ENCODE peak calls at places on chromosomes 1 and 21, in four cellular contexts. One of them, this sample, is unnamed. For H3K4me1, H3K27me3 and H3K9me3, the result is how much of the 10 kb centered on the place peaks cover.

GRCh38 chr1:18045206-18045605 is 62.4 kb upstream of the IGSF21 start:
- DNase-seq in right lobe of liver: no peak
- DNase-seq in neural progenitor cell: no peak
- DNase-seq in colonic mucosa: no peak
- DNase-seq in this sample: no peak

GRCh38 chr1:114021665-114022099 is 42.4 kb downstream of the OLFML3 start:
- DNase-seq in right lobe of liver: no peak
- DNase-seq in neural progenitor cell: no peak
- DNase-seq in colonic mucosa: no peak
- DNase-seq in this sample: no peak

GRCh38 chr1:195664628-195665027 is 943.6 kb downstream of the KCNT2 start:
- DNase-seq in right lobe of liver: no peak
- DNase-seq in neural progenitor cell: no peak
- DNase-seq in colonic mucosa: no peak
- DNase-seq in this sample: no peak

GRCh38 chr1:152645146-152645545 is 18.0 kb upstream of the LCE2D start:
- DNase-seq in right lobe of liver: no peak
- DNase-seq in neural progenitor cell: no peak
- DNase-seq in colonic mucosa: no peak
- DNase-seq in this sample: no peak

GRCh38 chr21:36992671-36993070 is 13.8 kb upstream of the RIPPLY3 start:
- DNase-seq in right lobe of liver: no peak
- DNase-seq in neural progenitor cell: no peak
- DNase-seq in colonic mucosa: no peak
- DNase-seq in this sample: peak

GRCh38 chr1:24315391-24315790 is 3.8 kb upstream of the GRHL3 start:
- DNase-seq in right lobe of liver: no peak
- DNase-seq in neural progenitor cell: no peak
- DNase-seq in colonic mucosa: no peak
- DNase-seq in this sample: no peak

GRCh38 chr1:165423181-165423580 is 21.7 kb downstream of the RXRG start:
- DNase-seq in right lobe of liver: no peak
- DNase-seq in neural progenitor cell: no peak
- DNase-seq in colonic mucosa: no peak
- DNase-seq in this sample: no peak

GRCh38 chr21:14987370-14988170 is 77.2 kb downstream of the NRIP1 start:
- DNase-seq in right lobe of liver: no peak
- DNase-seq in neural progenitor cell: no peak
- DNase-seq in colonic mucosa: no peak
- DNase-seq in this sample: peak

GRCh38 chr1:64608015-64608650 is 136.7 kb upstream of the RAVER2 start:
- DNase-seq in right lobe of liver: no peak
- DNase-seq in neural progenitor cell: no peak
- DNase-seq in colonic mucosa: no peak
- DNase-seq in this sample: no peak

GRCh38 chr1:164767257-164768044 is 208.5 kb downstream of the PBX1 start:
- DNase-seq in right lobe of liver: no peak
- DNase-seq in neural progenitor cell: no peak
- DNase-seq in colonic mucosa: no peak
- DNase-seq in this sample: no peak

GRCh38 chr1:61050541-61051454 is 31.6 kb upstream of the NFIA start:
- DNase-seq in right lobe of liver: peak
- DNase-seq in neural progenitor cell: peak
- DNase-seq in colonic mucosa: peak
- DNase-seq in this sample: peak

GRCh38 chr1:84146375-84147032 is 2.4 kb downstream of the PRKACB start:
- DNase-seq in right lobe of liver: no peak
- DNase-seq in neural progenitor cell: no peak
- DNase-seq in colonic mucosa: no peak
- DNase-seq in this sample: no peak

GRCh38 chr1:207020016-207020708 is 12.4 kb downstream of the C1orf116 start:
- DNase-seq in right lobe of liver: no peak
- DNase-seq in neural progenitor cell: no peak
- DNase-seq in colonic mucosa: peak
- DNase-seq in this sample: no peak

GRCh38 chr1:27658951-27659496 is 13.0 kb downstream of the IFI6 start:
- DNase-seq in right lobe of liver: no peak
- DNase-seq in neural progenitor cell: peak
- DNase-seq in colonic mucosa: no peak
- DNase-seq in this sample: peak

GRCh38 chr1:70043806-70044205 is 161.6 kb downstream of the LRRC40 start:
- DNase-seq in right lobe of liver: no peak
- DNase-seq in neural progenitor cell: no peak
- DNase-seq in colonic mucosa: no peak
- DNase-seq in this sample: no peak

GRCh38 chr1:248813546-248813945 is 12.2 kb downstream of the SH3BP5L start:
- DNase-seq in right lobe of liver: no peak
- DNase-seq in neural progenitor cell: no peak
- DNase-seq in colonic mucosa: no peak
- DNase-seq in this sample: no peak

GRCh38 chr1:177274687-177275211 is 104.0 kb downstream of the BRINP2 start:
- DNase-seq in right lobe of liver: no peak
- DNase-seq in neural progenitor cell: no peak
- DNase-seq in colonic mucosa: no peak
- DNase-seq in this sample: no peak

GRCh38 chr1:62247391-62248168 is 52.9 kb downstream of the L1TD1 start:
- DNase-seq in right lobe of liver: no peak
- DNase-seq in neural progenitor cell: peak
- DNase-seq in colonic mucosa: no peak
- DNase-seq in this sample: peak

GRCh38 chr1:53411541-53412152 is 47.6 kb upstream of the DMRTB1 start:
- DNase-seq in right lobe of liver: no peak
- DNase-seq in neural progenitor cell: no peak
- DNase-seq in colonic mucosa: no peak
- DNase-seq in this sample: peak

GRCh38 chr1:47347735-47348134 is 14.1 kb downstream of the CMPK1 start:
- DNase-seq in right lobe of liver: no peak
- DNase-seq in neural progenitor cell: no peak
- DNase-seq in colonic mucosa: no peak
- DNase-seq in this sample: no peak

GRCh38 chr1:20484526-20485462 is 1.2 kb downstream of the CAMK2N1 start:
- DNase-seq in right lobe of liver: peak
- DNase-seq in neural progenitor cell: peak
- DNase-seq in colonic mucosa: peak
- DNase-seq in this sample: peak

GRCh38 chr1:204493145-204493881 is 1.3 kb downstream of the PIK3C2B start:
- DNase-seq in right lobe of liver: peak
- DNase-seq in neural progenitor cell: peak
- DNase-seq in colonic mucosa: peak
- DNase-seq in this sample: peak

GRCh38 chr21:15124731-15125130 is 59.9 kb upstream of the NRIP1 start:
- DNase-seq in right lobe of liver: no peak
- DNase-seq in neural progenitor cell: no peak
- DNase-seq in colonic mucosa: no peak
- DNase-seq in this sample: no peak

GRCh38 chr21:43809853-43810504 is 20.6 kb downstream of the RRP1 start:
- DNase-seq in right lobe of liver: no peak
- DNase-seq in neural progenitor cell: no peak
- DNase-seq in colonic mucosa: no peak
- DNase-seq in this sample: no peak

GRCh38 chr1:185396126-185396525 is 79.1 kb upstream of the IVNS1ABP start:
- DNase-seq in right lobe of liver: no peak
- DNase-seq in neural progenitor cell: no peak
- DNase-seq in colonic mucosa: no peak
- DNase-seq in this sample: no peak
- H3K4me1 ChIP-seq in right lobe of liver: under half
- H3K4me1 ChIP-seq in neural progenitor cell: under half
- H3K4me1 ChIP-seq in colonic mucosa: under half
- H3K4me1 ChIP-seq in this sample: under half

DNA sequence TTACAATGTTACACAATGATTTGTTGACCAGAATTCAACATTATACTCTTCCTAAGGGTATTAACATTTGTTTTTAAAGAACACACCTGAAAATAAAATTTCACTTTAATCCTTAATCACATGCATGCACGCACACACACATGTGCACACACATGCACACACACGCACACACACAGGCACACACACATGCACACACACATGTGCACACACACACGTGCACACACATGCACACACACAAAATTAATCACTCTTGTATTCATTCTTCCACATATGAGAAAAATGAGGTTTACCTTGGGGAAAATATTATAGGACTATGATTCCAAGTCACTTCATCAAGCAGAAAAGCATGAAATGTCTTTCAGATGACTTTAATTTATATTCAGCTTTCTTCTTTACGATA is 331.8 kb upstream of the PLD5 start:
- DNase-seq in right lobe of liver: no peak
- DNase-seq in neural progenitor cell: no peak
- DNase-seq in colonic mucosa: no peak
- DNase-seq in this sample: no peak
- H3K27me3 ChIP-seq in right lobe of liver: under half
- H3K27me3 ChIP-seq in neural progenitor cell: under half
- H3K27me3 ChIP-seq in colonic mucosa: under half
- H3K27me3 ChIP-seq in this sample: under half

GRCh38 chr1:179478370-179478769 is 97.4 kb downstream of the NPHS2 start:
- DNase-seq in right lobe of liver: no peak
- DNase-seq in neural progenitor cell: no peak
- DNase-seq in colonic mucosa: no peak
- DNase-seq in this sample: no peak
- H3K9me3 ChIP-seq in right lobe of liver: under half
- H3K9me3 ChIP-seq in neural progenitor cell: under half
- H3K9me3 ChIP-seq in colonic mucosa: under half
- H3K9me3 ChIP-seq in this sample: half or more

GRCh38 chr1:16387201-16388185 is 20.5 kb downstream of the SZRD1 start:
- DNase-seq in right lobe of liver: no peak
- DNase-seq in neural progenitor cell: no peak
- DNase-seq in colonic mucosa: no peak
- DNase-seq in this sample: no peak

GRCh38 chr1:16386454-16387113 is 19.5 kb downstream of the SZRD1 start:
- DNase-seq in right lobe of liver: no peak
- DNase-seq in neural progenitor cell: no peak
- DNase-seq in colonic mucosa: no peak
- DNase-seq in this sample: no peak

GRCh38 chr1:16380868-16381267 is 13.8 kb downstream of the SZRD1 start:
- DNase-seq in right lobe of liver: no peak
- DNase-seq in neural progenitor cell: no peak
- DNase-seq in colonic mucosa: no peak
- DNase-seq in this sample: no peak

GRCh38 chr1:16385659-16386453 is 18.8 kb downstream of the SZRD1 start:
- DNase-seq in right lobe of liver: no peak
- DNase-seq in neural progenitor cell: no peak
- DNase-seq in colonic mucosa: no peak
- DNase-seq in this sample: no peak

DNA sequence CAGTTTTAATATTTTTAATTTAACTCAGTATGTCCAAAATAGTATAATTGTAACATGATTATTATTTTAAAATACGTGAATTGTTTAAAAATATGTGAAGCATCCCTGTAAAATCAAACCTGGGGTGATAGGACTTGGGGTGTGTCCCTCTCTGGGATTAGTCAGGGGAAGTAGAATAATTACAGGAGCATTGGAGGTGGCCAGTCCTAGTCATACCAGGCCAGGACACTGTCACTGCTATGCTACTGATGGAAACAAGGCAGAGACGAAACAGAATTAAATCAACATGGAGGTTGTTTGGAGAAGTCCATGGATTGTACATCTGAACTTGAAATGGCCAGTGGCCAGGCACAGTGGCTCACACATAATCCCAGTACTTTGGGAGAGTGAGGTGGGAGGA is 16.9 kb downstream of the SZRD1 start:
- DNase-seq in right lobe of liver: no peak
- DNase-seq in neural progenitor cell: no peak
- DNase-seq in colonic mucosa: no peak
- DNase-seq in this sample: no peak
- H3K4me1 ChIP-seq in right lobe of liver: under half
- H3K4me1 ChIP-seq in neural progenitor cell: under half
- H3K4me1 ChIP-seq in colonic mucosa: under half
- H3K4me1 ChIP-seq in this sample: under half

GRCh38 chr1:35702540-35702939 is 16.1 kb downstream of the C1orf216 start:
- DNase-seq in right lobe of liver: no peak
- DNase-seq in neural progenitor cell: peak
- DNase-seq in colonic mucosa: no peak
- DNase-seq in this sample: no peak
- H3K27me3 ChIP-seq in right lobe of liver: under half
- H3K27me3 ChIP-seq in neural progenitor cell: under half
- H3K27me3 ChIP-seq in colonic mucosa: under half
- H3K27me3 ChIP-seq in this sample: under half

DNA sequence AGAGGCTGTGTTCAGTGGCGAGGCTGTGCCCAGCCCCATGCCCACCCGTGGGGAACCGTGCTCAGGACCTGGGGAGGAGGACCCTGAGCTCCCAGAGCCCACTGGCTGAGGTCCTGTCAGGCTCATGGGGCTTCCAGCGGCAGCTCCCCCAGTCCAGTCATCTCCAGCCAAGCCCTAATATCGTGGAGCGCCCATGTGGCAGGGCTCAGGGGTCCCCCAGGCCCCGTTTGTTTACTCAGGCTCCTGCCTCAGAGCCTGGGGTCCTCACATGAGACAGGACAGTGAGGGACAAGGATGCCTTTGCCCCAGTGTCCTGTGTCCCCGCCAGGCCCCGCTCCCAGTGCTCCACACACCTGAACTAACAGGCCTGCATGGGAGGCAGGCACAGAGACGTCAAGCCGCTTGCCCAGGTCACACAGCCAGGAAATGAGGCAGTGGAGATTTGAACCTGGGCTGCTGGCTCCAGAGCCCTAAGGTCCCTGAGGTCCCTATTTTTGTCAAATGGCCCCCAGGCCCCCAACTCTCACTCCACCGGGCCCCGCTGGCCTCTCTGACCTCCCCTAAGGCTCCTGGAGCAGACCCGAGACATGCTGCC is 100.7 kb upstream of the ACTRT2 start:
- DNase-seq in right lobe of liver: no peak
- DNase-seq in neural progenitor cell: no peak
- DNase-seq in colonic mucosa: no peak
- DNase-seq in this sample: no peak
- H3K9me3 ChIP-seq in right lobe of liver: under half
- H3K9me3 ChIP-seq in neural progenitor cell: under half
- H3K9me3 ChIP-seq in colonic mucosa: under half
- H3K9me3 ChIP-seq in this sample: under half